ENCODE peak calls at places on chromosomes 11 and 22, in seven cellular contexts. K is tibial nerve; Z is activated CD8-positive, alpha-beta T cell treated with anti-CD3 and anti-CD28 coated beads for 36 hours; C is stimulated activated CD4-positive, alpha-beta T cell treated with anti-CD3 and anti-CD28 coated beads, Interleukin-1b, Interleukin-23, amount 100 ng/mL, for 24 hours; L is iPS-NIHi11; V is posterior cingulate gyrus; E is posterior vena cava. G is an unnamed sample.

GRCh38 chr11:135022430-135022829 is 610.4 kb upstream of the B3GAT1 start:
- DNase-seq in K (no peak), Z (no peak), C (no peak), L (no peak), V (no peak), E (no peak), G (no peak)

GRCh38 chr22:16699336-16699735 is 106.7 kb upstream of the CCT8L2 start:
- DNase-seq in K (no peak), Z (no peak), C (no peak), L (no peak), V (no peak), E (no peak), G (no peak)

GRCh38 chr11:58513747-58514367 is 6.0 kb upstream of the OR5B21 start:
- DNase-seq in K (peak), Z (peak), C (no peak), L (peak), V (peak), E (no peak), G (no peak)

GRCh38 chr11:78981153-78981552 is 406.5 kb upstream of the NARS2 start:
- DNase-seq in K (no peak), Z (no peak), C (no peak), L (no peak), V (no peak), E (no peak), G (no peak)

GRCh38 chr11:62804310-62805043 is 763 bp downstream of the NXF1 start:
- DNase-seq in K (peak), Z (no peak), C (no peak), L (no peak), V (no peak), E (no peak), G (no peak)

GRCh38 chr11:110907629-110908028 is 195.4 kb upstream of the ARHGAP20 start:
- DNase-seq in K (no peak), Z (peak), C (no peak), L (no peak), V (no peak), E (no peak), G (no peak)

GRCh38 chr11:72075109-72075508 is 5.2 kb downstream of the NUMA1 start:
- DNase-seq in K (peak), Z (no peak), C (no peak), L (no peak), V (no peak), E (no peak), G (no peak)

GRCh38 chr11:134216816-134217215 is 7.0 kb downstream of the NCAPD3 start:
- DNase-seq in K (no peak), Z (no peak), C (no peak), L (no peak), V (no peak), E (no peak), G (no peak)

GRCh38 chr11:86182976-86183584 is 61.5 kb upstream of the EED start:
- DNase-seq in K (no peak), Z (peak), C (peak), L (peak), V (no peak), E (no peak), G (no peak)

GRCh38 chr11:119910056-119910455 is 181.1 kb upstream of the NECTIN1 start:
- DNase-seq in K (no peak), Z (no peak), C (no peak), L (no peak), V (no peak), E (peak), G (no peak)

GRCh38 chr22:30036656-30037055 is 43.6 kb upstream of the HORMAD2 start:
- DNase-seq in K (no peak), Z (no peak), C (no peak), L (no peak), V (no peak), E (no peak), G (no peak)

GRCh38 chr11:2817431-2817830 is 68.1 kb downstream of the CDKN1C start:
- DNase-seq in K (no peak), Z (no peak), C (no peak), L (no peak), V (no peak), E (no peak), G (no peak)

GRCh38 chr11:39541945-39542351 is 1917.5 kb downstream of the LRRC4C start:
- DNase-seq in K (no peak), Z (no peak), C (no peak), L (peak), V (no peak), E (peak), G (no peak)

GRCh38 chr11:76371170-76371569 is 9.8 kb downstream of the THAP12 start:
- DNase-seq in K (no peak), Z (peak), C (peak), L (no peak), V (no peak), E (no peak), G (no peak)

GRCh38 chr11:102144357-102145342 is 34.4 kb downstream of the YAP1 start:
- DNase-seq in K (peak), Z (no peak), C (no peak), L (peak), V (no peak), E (no peak), G (no peak)

GRCh38 chr22:32545801-32546200 is 71.2 kb downstream of the FBXO7 start:
- DNase-seq in K (no peak), Z (no peak), C (no peak), L (no peak), V (no peak), E (no peak), G (no peak)

GRCh38 chr22:35312198-35313059 is 12.7 kb downstream of the TOM1 start:
- DNase-seq in K (no peak), Z (peak), C (no peak), L (no peak), V (no peak), E (peak), G (no peak)

GRCh38 chr11:99352642-99353041 is 331.9 kb downstream of the CNTN5 start:
- DNase-seq in K (no peak), Z (no peak), C (no peak), L (no peak), V (no peak), E (no peak), G (no peak)

GRCh38 chr22:37284126-37284806 is 2.0 kb downstream of the CYTH4 start:
- DNase-seq in K (no peak), Z (no peak), C (no peak), L (no peak), V (no peak), E (no peak), G (no peak)

GRCh38 chr11:1029051-1029450 is 7.5 kb downstream of the MUC6 start:
- DNase-seq in K (no peak), Z (no peak), C (no peak), L (no peak), V (no peak), E (no peak), G (no peak)

GRCh38 chr11:64341851-64342791 is 2.1 kb downstream of the CCDC88B start:
- DNase-seq in K (peak), Z (peak), C (peak), L (peak), V (peak), E (peak), G (peak)

GRCh38 chr11:96736591-96736990 is 346.8 kb downstream of the JRKL start:
- DNase-seq in K (no peak), Z (no peak), C (no peak), L (no peak), V (no peak), E (no peak), G (no peak)

GRCh38 chr22:22233081-22233480 is 11.5 kb upstream of the VPREB1 start:
- DNase-seq in K (no peak), Z (no peak), C (no peak), L (no peak), V (no peak), E (no peak), G (peak)

GRCh38 chr22:50262460-50262911 is 1.0 kb upstream of the MAPK12 start:
- DNase-seq in K (no peak), Z (peak), C (no peak), L (no peak), V (no peak), E (no peak), G (no peak)

GRCh38 chr11:79160786-79161403 is 279.9 kb downstream of the TENM4 start:
- DNase-seq in K (no peak), Z (no peak), C (no peak), L (no peak), V (no peak), E (no peak), G (peak)

GRCh38 chr22:24554316-24555159 is at the start of gene GUCD1:
- DNase-seq in K (no peak), Z (peak), C (peak), L (no peak), V (no peak), E (no peak), G (no peak)